ENCODE peak calls at places on chromosomes 7 and 10, in five cellular contexts. M is activated naive CD4-positive, alpha-beta T cell treated with Interleukin-2 at 50 U/mL for 16 hours; Z is colonic mucosa; P is HEK293T; I is NCI-H1092. C is an unnamed sample.

GRCh38 chr10:103067951-103068350 is 125.1 kb downstream of the NT5C2 start:
- DNase-seq in M (no peak), Z (no peak), P (no peak), I (no peak), C (no peak)

GRCh38 chr7:47094462-47094861 is 487.4 kb downstream of the TNS3 start:
- DNase-seq in M (no peak), Z (no peak), P (no peak), I (no peak), C (no peak)

GRCh38 chr7:80875537-80876120 is 43.2 kb downstream of the SEMA3C start:
- DNase-seq in M (no peak), Z (no peak), P (no peak), I (no peak), C (no peak)

GRCh38 chr7:135179321-135179925 is 8.9 kb upstream of the CYREN start:
- DNase-seq in M (no peak), Z (no peak), P (no peak), I (no peak), C (no peak)

GRCh38 chr10:91924212-91925021 is 847 bp downstream of the BTAF1 start:
- DNase-seq in M (no peak), Z (no peak), P (no peak), I (no peak), C (no peak)

GRCh38 chr10:31464552-31464951 is 145.5 kb downstream of the ZEB1 start:
- DNase-seq in M (no peak), Z (no peak), P (no peak), I (no peak), C (no peak)

GRCh38 chr10:75297021-75297599 is 61.4 kb upstream of the COMTD1 start:
- DNase-seq in M (no peak), Z (no peak), P (no peak), I (no peak), C (no peak)

GRCh38 chr10:74255800-74256422 is 104.9 kb downstream of the ADK start:
- DNase-seq in M (no peak), Z (no peak), P (peak), I (no peak), C (no peak)

GRCh38 chr7:2633538-2634264 is 1.9 kb downstream of the TTYH3 start:
- DNase-seq in M (peak), Z (no peak), P (no peak), I (no peak), C (peak)

GRCh38 chr10:69088801-69089501 is 1.0 kb downstream of the SRGN start:
- DNase-seq in M (no peak), Z (no peak), P (no peak), I (no peak), C (peak)

GRCh38 chr7:106116162-106116704 is 4.1 kb upstream of the SYPL1 start:
- DNase-seq in M (no peak), Z (no peak), P (no peak), I (no peak), C (no peak)

GRCh38 chr10:15515207-15515606 is 144.1 kb upstream of the FAM171A1 start:
- DNase-seq in M (no peak), Z (peak), P (no peak), I (no peak), C (no peak)

GRCh38 chr7:111090834-111091233 is at the start of gene LRRN3:
- DNase-seq in M (peak), Z (no peak), P (peak), I (peak), C (peak)

GRCh38 chr7:82319674-82320118 is 123.9 kb downstream of the CACNA2D1 start:
- DNase-seq in M (no peak), Z (peak), P (peak), I (peak), C (no peak)

GRCh38 chr10:122656308-122656705 is 43.3 kb downstream of the C10orf120 start:
- DNase-seq in M (no peak), Z (no peak), P (no peak), I (no peak), C (no peak)

GRCh38 chr7:69365588-69366241 is 232.6 kb upstream of the AUTS2 start:
- DNase-seq in M (no peak), Z (no peak), P (peak), I (no peak), C (no peak)

GRCh38 chr10:119734396-119735332 is 8.8 kb downstream of the INPP5F start:
- DNase-seq in M (no peak), Z (no peak), P (no peak), I (no peak), C (no peak)

GRCh38 chr10:128156999-128157755 is 31.0 kb upstream of the MKI67 start:
- DNase-seq in M (no peak), Z (peak), P (no peak), I (no peak), C (no peak)

GRCh38 chr7:92594746-92595145 is 4.6 kb upstream of the FAM133B start:
- DNase-seq in M (no peak), Z (no peak), P (no peak), I (no peak), C (no peak)

GRCh38 chr7:149377386-149377785 is 83.5 kb downstream of the ZNF777 start:
- DNase-seq in M (no peak), Z (no peak), P (no peak), I (no peak), C (no peak)

GRCh38 chr10:110357252-110357780 is 52.6 kb upstream of the SMNDC1 start:
- DNase-seq in M (peak), Z (no peak), P (no peak), I (no peak), C (peak)

GRCh38 chr10:35795131-35795819 is 153.2 kb upstream of the FZD8 start:
- DNase-seq in M (no peak), Z (no peak), P (no peak), I (peak), C (no peak)

GRCh38 chr10:127913368-127913759 is 6.5 kb downstream of the PTPRE start:
- DNase-seq in M (no peak), Z (no peak), P (no peak), I (no peak), C (no peak)

GRCh38 chr10:68105820-68106219 is 3.5 kb upstream of the MYPN start:
- DNase-seq in M (no peak), Z (no peak), P (peak), I (no peak), C (no peak)

GRCh38 chr10:124685251-124685650 is 58.9 kb downstream of the FAM53B start:
- DNase-seq in M (no peak), Z (no peak), P (no peak), I (no peak), C (no peak)

GRCh38 chr10:93471110-93471651 is 11.0 kb downstream of the MYOF start:
- DNase-seq in M (no peak), Z (no peak), P (no peak), I (no peak), C (no peak)